ENCODE peak calls at places on chromosome 15, in nine cellular contexts. O, F, K, L, I, E, G, U and C are unnamed samples.

GRCh38 chr15:35622641-35623340 is 76.8 kb upstream of the DPH6 start:
- ATAC-seq in O (no peak), F (no peak), K (no peak), L (no peak), I (no peak), E (no peak), G (no peak), U (no peak), C (no peak)

GRCh38 chr15:92683511-92683834 is 27.9 kb upstream of the FAM174B start:
- ATAC-seq in O (no peak), F (peak), K (peak), L (no peak), I (peak), E (no peak), G (no peak), U (peak), C (no peak)

GRCh38 chr15:85997618-85998017 is 82.1 kb upstream of the AGBL1 start:
- ATAC-seq in O (no peak), F (no peak), K (no peak), L (no peak), I (no peak), E (no peak), G (no peak), U (no peak), C (no peak)

GRCh38 chr15:63000706-63001105 is 41.8 kb upstream of the TPM1 start:
- ATAC-seq in O (no peak), F (peak), K (peak), L (no peak), I (peak), E (no peak), G (no peak), U (no peak), C (no peak)

GRCh38 chr15:66459818-66460615 is 37.5 kb downstream of the SNAPC5 start:
- ATAC-seq in O (no peak), F (no peak), K (no peak), L (no peak), I (no peak), E (no peak), G (no peak), U (no peak), C (no peak)

GRCh38 chr15:29570931-29571727 is 251.1 kb downstream of the TJP1 start:
- ATAC-seq in O (no peak), F (peak), K (peak), L (no peak), I (peak), E (no peak), G (no peak), U (peak), C (no peak)

GRCh38 chr15:76196286-76196948 is 114.9 kb downstream of the ETFA start:
- ATAC-seq in O (peak), F (peak), K (peak), L (peak), I (peak), E (peak), G (no peak), U (no peak), C (no peak)

GRCh38 chr15:90482124-90483011 is 47.4 kb upstream of the CRTC3 start:
- ATAC-seq in O (no peak), F (peak), K (no peak), L (no peak), I (peak), E (no peak), G (no peak), U (no peak), C (peak)

GRCh38 chr15:79028411-79028964 is 62.1 kb downstream of the RASGRF1 start:
- ATAC-seq in O (peak), F (peak), K (no peak), L (no peak), I (peak), E (no peak), G (peak), U (no peak), C (no peak)

GRCh38 chr15:78943692-78944091 is 1.2 kb downstream of the CTSH start:
- ATAC-seq in O (no peak), F (no peak), K (no peak), L (no peak), I (no peak), E (no peak), G (no peak), U (no peak), C (peak)

GRCh38 chr15:92958105-92958504 is 58.0 kb downstream of the CHD2 start:
- ATAC-seq in O (peak), F (no peak), K (no peak), L (no peak), I (no peak), E (peak), G (no peak), U (peak), C (peak)